ENCODE peak calls at places on chromosomes 7 and 10, in nine cellular contexts. K, M, S, J, U, B, Z, O and Y are unnamed samples. For H3K4me1 and H3K9me3, the result is how much of the 10 kb centered on the place peaks cover.

GRCh38 chr7:29486191-29486700 is 77.4 kb upstream of the PRR15 start:
- DNase-seq in K (no peak), M (no peak), S (no peak), J (no peak), U (no peak), B (no peak), Z (no peak), O (no peak), Y (no peak)

GRCh38 chr10:21368728-21369425 is 156.6 kb downstream of the SKIDA1 start:
- DNase-seq in K (peak), M (no peak), S (no peak), J (no peak), U (no peak), B (no peak), Z (no peak), O (no peak), Y (no peak)

GRCh38 chr10:62582098-62582705 is 208.0 kb downstream of the ZNF365 start:
- DNase-seq in K (no peak), M (no peak), S (no peak), J (no peak), U (no peak), B (no peak), Z (no peak), O (no peak), Y (no peak)

GRCh38 chr10:29617880-29618340 is 16.9 kb downstream of the SVIL start:
- DNase-seq in K (peak), M (no peak), S (no peak), J (no peak), U (no peak), B (no peak), Z (no peak), O (no peak), Y (peak)

GRCh38 chr7:2492038-2492437 is 15.8 kb upstream of the GRIFIN start:
- DNase-seq in K (no peak), M (no peak), S (no peak), J (no peak), U (no peak), B (no peak), Z (no peak), O (no peak), Y (no peak)

GRCh38 chr10:31142026-31142425 is 110.4 kb upstream of the ZNF438 start:
- DNase-seq in K (no peak), M (no peak), S (peak), J (no peak), U (peak), B (no peak), Z (no peak), O (no peak), Y (no peak)

GRCh38 chr10:62250594-62251198 is 17.9 kb downstream of the RTKN2 start:
- DNase-seq in K (no peak), M (no peak), S (peak), J (no peak), U (no peak), B (no peak), Z (no peak), O (no peak), Y (no peak)

GRCh38 chr10:129964611-129965417 is 740 bp upstream of the EBF3 start:
- DNase-seq in K (no peak), M (no peak), S (no peak), J (no peak), U (no peak), B (no peak), Z (no peak), O (peak), Y (no peak)

GRCh38 chr7:8579661-8580060 is 146.3 kb downstream of the NXPH1 start:
- DNase-seq in K (no peak), M (no peak), S (no peak), J (no peak), U (no peak), B (no peak), Z (no peak), O (no peak), Y (no peak)

GRCh38 chr10:7480742-7481381 is 70.0 kb upstream of the SFMBT2 start:
- DNase-seq in K (no peak), M (no peak), S (no peak), J (no peak), U (peak), B (no peak), Z (no peak), O (no peak), Y (no peak)

GRCh38 chr10:21369697-21370096 is 155.8 kb downstream of the SKIDA1 start:
- DNase-seq in K (no peak), M (no peak), S (no peak), J (no peak), U (no peak), B (no peak), Z (no peak), O (no peak), Y (no peak)

GRCh38 chr10:44102726-44103255 is 282.1 kb downstream of the CXCL12 start:
- DNase-seq in K (no peak), M (no peak), S (no peak), J (no peak), U (no peak), B (no peak), Z (no peak), O (no peak), Y (no peak)

GRCh38 chr10:4670737-4671136 is 155.3 kb upstream of the AKR1E2 start:
- DNase-seq in K (no peak), M (no peak), S (peak), J (no peak), U (no peak), B (no peak), Z (no peak), O (no peak), Y (no peak)

GRCh38 chr10:4672199-4672598 is 153.8 kb upstream of the AKR1E2 start:
- DNase-seq in K (no peak), M (no peak), S (no peak), J (no peak), U (no peak), B (no peak), Z (no peak), O (no peak), Y (no peak)

GRCh38 chr10:4669585-4669984 is 156.4 kb upstream of the AKR1E2 start:
- DNase-seq in K (no peak), M (no peak), S (no peak), J (no peak), U (no peak), B (no peak), Z (no peak), O (no peak), Y (no peak)

GRCh38 chr10:4673279-4674040 is 152.5 kb upstream of the AKR1E2 start:
- DNase-seq in K (no peak), M (no peak), S (no peak), J (no peak), U (no peak), B (no peak), Z (no peak), O (no peak), Y (no peak)

GRCh38 chr10:4671451-4672145 is 154.4 kb upstream of the AKR1E2 start:
- DNase-seq in K (no peak), M (no peak), S (peak), J (no peak), U (no peak), B (no peak), Z (no peak), O (no peak), Y (no peak)
- H3K4me3 ChIP-seq in K (no peak), M (no peak), S (peak), J (no peak), U (no peak), B (no peak), Z (no peak), O (peak), Y (no peak)

DNA sequence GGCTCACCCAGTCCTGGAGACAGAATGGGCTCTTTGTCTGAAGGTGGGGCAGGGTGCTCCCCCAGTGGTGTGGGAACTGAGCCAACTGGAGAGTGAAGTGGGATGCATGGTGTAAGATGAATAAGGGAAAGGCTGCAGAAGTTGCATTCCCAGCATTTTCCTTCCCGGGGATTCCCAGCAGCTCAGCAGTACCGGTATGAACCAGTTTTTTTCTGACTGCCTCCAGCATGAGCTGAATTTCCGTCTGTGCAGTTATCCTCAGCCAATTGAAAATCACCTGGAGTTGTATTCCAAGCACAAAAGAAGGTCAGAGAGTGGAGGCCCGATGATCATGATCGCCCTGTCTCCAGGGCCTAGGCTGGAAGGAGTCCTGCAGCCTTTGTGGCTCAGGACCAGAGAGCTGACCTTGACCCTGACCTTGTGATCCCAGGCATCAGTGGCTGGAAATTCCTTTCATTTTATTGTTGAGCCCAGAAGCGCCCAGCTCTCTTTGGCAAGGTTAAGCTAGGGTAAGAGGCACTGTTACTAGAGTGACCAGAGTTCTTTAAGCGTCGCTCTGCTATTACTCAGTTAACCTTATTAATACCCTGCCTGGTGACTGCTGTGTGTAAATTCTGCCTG is 33.4 kb downstream of the OGDH start:
- DNase-seq in K (peak), M (no peak), S (peak), J (no peak), U (no peak), B (no peak), Z (no peak), O (no peak), Y (peak)
- H3K4me1 ChIP-seq in K (under half), M (half or more), S (under half), J (under half), U (under half), B (half or more), Z (half or more), O (half or more), Y (under half)

GRCh38 chr7:78279035-78279434 is 480.5 kb downstream of the PHTF2 start:
- DNase-seq in K (no peak), M (no peak), S (peak), J (no peak), U (no peak), B (no peak), Z (no peak), O (no peak), Y (no peak)
- H3K9me3 ChIP-seq in K (under half), M (under half), S (under half), J (under half), U (under half), B (under half), Z (under half), O (under half), Y (under half)

GRCh38 chr10:132942101-132942739 is at the start of gene CFAP46:
- DNase-seq in K (peak), M (no peak), S (no peak), J (no peak), U (no peak), B (no peak), Z (peak), O (peak), Y (peak)
- H3K4me3 ChIP-seq in K (no peak), M (no peak), S (no peak), J (no peak), U (no peak), B (no peak), Z (peak), O (peak), Y (peak)

DNA sequence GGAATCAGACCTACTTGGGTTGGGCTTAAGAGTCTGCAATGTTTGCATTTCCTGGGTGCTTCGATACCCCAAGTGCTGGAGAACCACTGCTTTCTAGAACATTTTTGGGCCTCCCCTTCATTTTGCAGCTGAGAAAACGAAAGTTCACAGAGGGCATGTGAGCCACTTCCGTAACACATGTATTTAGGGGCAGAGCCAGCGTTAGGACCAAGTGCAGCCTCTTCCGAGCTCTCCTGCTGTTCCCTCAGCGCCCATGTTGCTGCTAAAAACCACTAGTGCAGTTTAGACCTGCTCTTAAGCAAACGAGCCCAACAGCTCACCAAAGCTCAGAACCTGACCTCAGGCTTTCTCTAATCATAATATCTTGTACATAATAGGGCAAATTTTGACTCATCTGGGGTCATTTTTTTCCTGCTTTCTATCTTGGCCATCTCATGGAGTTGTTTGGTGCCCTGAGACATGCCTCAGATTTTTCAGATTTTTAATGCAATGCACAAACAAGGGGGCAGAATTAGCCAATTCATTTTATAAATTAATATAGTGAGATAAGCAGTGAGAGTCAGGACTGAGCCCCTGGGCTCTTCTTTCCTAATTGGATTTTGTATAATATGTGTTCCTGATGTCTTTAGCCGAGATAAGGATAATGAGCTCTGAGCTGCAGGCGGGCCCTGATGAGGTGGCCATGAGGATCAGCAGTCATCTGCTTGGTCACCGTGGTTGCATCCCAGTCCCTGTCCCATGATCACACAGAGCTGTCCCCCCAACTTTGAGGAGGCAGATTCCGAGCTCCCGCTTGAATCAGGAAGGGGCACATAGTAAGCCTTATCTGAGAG is 12.9 kb downstream of the BAG3 start:
- DNase-seq in K (no peak), M (peak), S (no peak), J (peak), U (peak), B (peak), Z (no peak), O (no peak), Y (peak)
- H3K4me1 ChIP-seq in K (under half), M (under half), S (under half), J (under half), U (under half), B (under half), Z (half or more), O (half or more), Y (under half)

GRCh38 chr10:10133271-10133670 is 884.4 kb upstream of the CELF2 start:
- DNase-seq in K (no peak), M (no peak), S (no peak), J (no peak), U (no peak), B (no peak), Z (no peak), O (no peak), Y (no peak)

GRCh38 chr10:10131984-10132383 is 885.7 kb upstream of the CELF2 start:
- DNase-seq in K (no peak), M (no peak), S (no peak), J (no peak), U (no peak), B (no peak), Z (no peak), O (no peak), Y (no peak)

GRCh38 chr10:10126231-10126630 is 891.4 kb upstream of the CELF2 start:
- DNase-seq in K (no peak), M (no peak), S (no peak), J (no peak), U (no peak), B (no peak), Z (no peak), O (no peak), Y (no peak)

GRCh38 chr10:10128387-10128786 is 889.3 kb upstream of the CELF2 start:
- DNase-seq in K (no peak), M (no peak), S (no peak), J (no peak), U (no peak), B (no peak), Z (no peak), O (no peak), Y (no peak)
- H3K9me3 ChIP-seq in K (under half), M (under half), S (under half), J (under half), U (under half), B (under half), Z (under half), O (under half), Y (under half)

GRCh38 chr10:132175907-132176581 is 10.7 kb upstream of the DPYSL4 start:
- DNase-seq in K (no peak), M (no peak), S (peak), J (no peak), U (no peak), B (no peak), Z (no peak), O (peak), Y (peak)
- H3K4me3 ChIP-seq in K (no peak), M (no peak), S (peak), J (no peak), U (no peak), B (no peak), Z (no peak), O (no peak), Y (no peak)

GRCh38 chr10:79111846-79112614 is 43.3 kb downstream of the ZMIZ1 start:
- DNase-seq in K (no peak), M (no peak), S (no peak), J (no peak), U (no peak), B (no peak), Z (no peak), O (no peak), Y (no peak)
- H3K4me1 ChIP-seq in K (under half), M (under half), S (under half), J (under half), U (under half), B (under half), Z (half or more), O (half or more), Y (under half)